ENCODE peak calls at places on chromosomes 4 and X, in ten cellular contexts. One of them, this sample, is unnamed.

GRCh38 chrX:134146493-134146892 is 90.5 kb upstream of the CCDC160 start:
- DNase-seq in left lung: no peak
- DNase-seq in heart right ventricle: no peak
- DNase-seq in tibial artery: no peak
- DNase-seq in hepatocyte: no peak
- DNase-seq in pancreas: no peak
- DNase-seq in A549: no peak
- DNase-seq in psoas muscle: no peak
- DNase-seq in osteoblast: no peak
- DNase-seq in CD8-positive, alpha-beta T cell: no peak
- DNase-seq in this sample: no peak

GRCh38 chr4:26493461-26493860 is 3.2 kb upstream of the CCKAR start:
- DNase-seq in left lung: no peak
- DNase-seq in heart right ventricle: no peak
- DNase-seq in tibial artery: no peak
- DNase-seq in hepatocyte: no peak
- DNase-seq in pancreas: no peak
- DNase-seq in A549: no peak
- DNase-seq in psoas muscle: no peak
- DNase-seq in osteoblast: no peak
- DNase-seq in CD8-positive, alpha-beta T cell: no peak
- DNase-seq in this sample: no peak

GRCh38 chr4:182449186-182449880 is 206.1 kb downstream of the TENM3 start:
- DNase-seq in left lung: no peak
- DNase-seq in heart right ventricle: no peak
- DNase-seq in tibial artery: no peak
- DNase-seq in hepatocyte: no peak
- DNase-seq in pancreas: no peak
- DNase-seq in A549: peak; percentile 13
- DNase-seq in psoas muscle: no peak
- DNase-seq in osteoblast: no peak
- DNase-seq in CD8-positive, alpha-beta T cell: no peak
- DNase-seq in this sample: peak; percentile 3

GRCh38 chrX:34521563-34521962 is 135.5 kb downstream of the TMEM47 start:
- DNase-seq in left lung: no peak
- DNase-seq in heart right ventricle: no peak
- DNase-seq in tibial artery: no peak
- DNase-seq in hepatocyte: no peak
- DNase-seq in pancreas: no peak
- DNase-seq in A549: peak; percentile 10
- DNase-seq in psoas muscle: no peak
- DNase-seq in osteoblast: no peak
- DNase-seq in CD8-positive, alpha-beta T cell: no peak
- DNase-seq in this sample: no peak

GRCh38 chr4:123786159-123786915 is 389.7 kb downstream of the SPRY1 start:
- DNase-seq in left lung: no peak
- DNase-seq in heart right ventricle: no peak
- DNase-seq in tibial artery: no peak
- DNase-seq in hepatocyte: no peak
- DNase-seq in pancreas: no peak
- DNase-seq in A549: no peak
- DNase-seq in psoas muscle: no peak
- DNase-seq in osteoblast: peak; percentile 54
- DNase-seq in CD8-positive, alpha-beta T cell: no peak
- DNase-seq in this sample: no peak

GRCh38 chr4:52987401-52988056 is 125.4 kb downstream of the RASL11B start:
- DNase-seq in left lung: no peak
- DNase-seq in heart right ventricle: no peak
- DNase-seq in tibial artery: no peak
- DNase-seq in hepatocyte: no peak
- DNase-seq in pancreas: no peak
- DNase-seq in A549: no peak
- DNase-seq in psoas muscle: no peak
- DNase-seq in osteoblast: peak; percentile 62
- DNase-seq in CD8-positive, alpha-beta T cell: no peak
- DNase-seq in this sample: no peak

GRCh38 chr4:55758570-55758969 is 61.0 kb upstream of the EXOC1L start:
- DNase-seq in left lung: no peak
- DNase-seq in heart right ventricle: no peak
- DNase-seq in tibial artery: no peak
- DNase-seq in hepatocyte: no peak
- DNase-seq in pancreas: no peak
- DNase-seq in A549: no peak
- DNase-seq in psoas muscle: no peak
- DNase-seq in osteoblast: no peak
- DNase-seq in CD8-positive, alpha-beta T cell: no peak
- DNase-seq in this sample: no peak

GRCh38 chrX:74519870-74520269 is 94.6 kb downstream of the RLIM start:
- DNase-seq in left lung: no peak
- DNase-seq in heart right ventricle: peak; percentile 18
- DNase-seq in tibial artery: no peak
- DNase-seq in hepatocyte: no peak
- DNase-seq in pancreas: no peak
- DNase-seq in A549: no peak
- DNase-seq in psoas muscle: no peak
- DNase-seq in osteoblast: no peak
- DNase-seq in CD8-positive, alpha-beta T cell: no peak
- DNase-seq in this sample: no peak

GRCh38 chrX:32514986-32515385 is 696.4 kb downstream of the DMD start:
- DNase-seq in left lung: no peak
- DNase-seq in heart right ventricle: no peak
- DNase-seq in tibial artery: no peak
- DNase-seq in hepatocyte: no peak
- DNase-seq in pancreas: no peak
- DNase-seq in A549: no peak
- DNase-seq in psoas muscle: no peak
- DNase-seq in osteoblast: no peak
- DNase-seq in CD8-positive, alpha-beta T cell: no peak
- DNase-seq in this sample: no peak

GRCh38 chr4:101065935-101066485 is 281.3 kb downstream of the PPP3CA start:
- DNase-seq in left lung: no peak
- DNase-seq in heart right ventricle: no peak
- DNase-seq in tibial artery: no peak
- DNase-seq in hepatocyte: no peak
- DNase-seq in pancreas: no peak
- DNase-seq in A549: no peak
- DNase-seq in psoas muscle: no peak
- DNase-seq in osteoblast: no peak
- DNase-seq in CD8-positive, alpha-beta T cell: no peak
- DNase-seq in this sample: no peak

GRCh38 chr4:101066586-101066985 is 280.7 kb downstream of the PPP3CA start:
- DNase-seq in left lung: no peak
- DNase-seq in heart right ventricle: no peak
- DNase-seq in tibial artery: no peak
- DNase-seq in hepatocyte: no peak
- DNase-seq in pancreas: no peak
- DNase-seq in A549: no peak
- DNase-seq in psoas muscle: no peak
- DNase-seq in osteoblast: no peak
- DNase-seq in CD8-positive, alpha-beta T cell: no peak
- DNase-seq in this sample: no peak

GRCh38 chr4:101067383-101067782 is 279.9 kb downstream of the PPP3CA start:
- DNase-seq in left lung: no peak
- DNase-seq in heart right ventricle: no peak
- DNase-seq in tibial artery: no peak
- DNase-seq in hepatocyte: no peak
- DNase-seq in pancreas: no peak
- DNase-seq in A549: no peak
- DNase-seq in psoas muscle: no peak
- DNase-seq in osteoblast: no peak
- DNase-seq in CD8-positive, alpha-beta T cell: no peak
- DNase-seq in this sample: no peak

GRCh38 chr4:101065346-101065745 is 282.0 kb downstream of the PPP3CA start:
- DNase-seq in left lung: no peak
- DNase-seq in heart right ventricle: no peak
- DNase-seq in tibial artery: no peak
- DNase-seq in hepatocyte: no peak
- DNase-seq in pancreas: no peak
- DNase-seq in A549: no peak
- DNase-seq in psoas muscle: no peak
- DNase-seq in osteoblast: no peak
- DNase-seq in CD8-positive, alpha-beta T cell: no peak
- DNase-seq in this sample: no peak

DNA sequence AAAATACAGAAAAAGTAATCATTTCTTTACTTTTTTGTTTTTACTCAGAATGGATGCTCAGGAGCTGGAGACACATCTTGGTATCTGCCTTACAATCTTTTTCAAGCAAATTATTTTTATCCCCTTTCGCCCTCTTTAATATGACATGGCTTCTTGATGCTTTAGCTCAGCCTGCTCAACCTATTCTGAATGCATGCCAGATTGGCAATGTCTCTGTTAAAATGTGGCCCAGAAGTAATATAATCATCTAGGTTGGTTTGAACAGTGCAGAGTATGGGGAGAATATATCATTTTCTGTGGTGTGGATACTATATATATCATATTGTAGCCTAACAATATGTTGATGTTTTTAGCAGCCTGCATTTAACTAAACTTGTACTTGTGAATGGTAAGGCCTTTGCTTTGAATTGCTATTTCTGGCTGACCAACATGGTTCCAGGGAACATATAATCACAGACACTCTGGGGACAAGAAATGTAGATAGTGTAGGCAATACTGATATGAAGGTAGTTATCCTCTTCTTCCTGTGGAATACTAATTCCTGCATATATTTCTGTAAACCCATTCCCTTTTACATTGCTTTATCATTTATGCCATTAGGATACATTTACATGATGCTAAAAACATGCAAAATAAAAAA is 282.7 kb downstream of the PPP3CA start:
- DNase-seq in left lung: no peak
- DNase-seq in heart right ventricle: no peak
- DNase-seq in tibial artery: no peak
- DNase-seq in hepatocyte: no peak
- DNase-seq in pancreas: no peak
- DNase-seq in A549: no peak
- DNase-seq in psoas muscle: no peak
- DNase-seq in osteoblast: no peak
- DNase-seq in CD8-positive, alpha-beta T cell: no peak
- DNase-seq in this sample: no peak
- H3K27ac ChIP-seq in left lung: no peak overlapping the region
- H3K27ac ChIP-seq in heart right ventricle: no peak overlapping the region
- H3K27ac ChIP-seq in tibial artery: no peak overlapping the region
- H3K27ac ChIP-seq in hepatocyte: no peak overlapping the region
- H3K27ac ChIP-seq in pancreas: no peak overlapping the region
- H3K27ac ChIP-seq in A549: no peak overlapping the region
- H3K27ac ChIP-seq in psoas muscle: no peak overlapping the region
- H3K27ac ChIP-seq in osteoblast: no peak overlapping the region
- H3K27ac ChIP-seq in CD8-positive, alpha-beta T cell: no peak overlapping the region
- H3K27ac ChIP-seq in this sample: no peak overlapping the region

GRCh38 chr4:147828361-147828760 is 96.5 kb downstream of the ARHGAP10 start:
- DNase-seq in left lung: no peak
- DNase-seq in heart right ventricle: no peak
- DNase-seq in tibial artery: no peak
- DNase-seq in hepatocyte: no peak
- DNase-seq in pancreas: no peak
- DNase-seq in A549: no peak
- DNase-seq in psoas muscle: no peak
- DNase-seq in osteoblast: peak; percentile 71
- DNase-seq in CD8-positive, alpha-beta T cell: no peak
- DNase-seq in this sample: peak; percentile 17
- H3K4me1 ChIP-seq in left lung: peaks cover 69% of the 10 kb centered on the region
- H3K4me1 ChIP-seq in heart right ventricle: peaks cover 38% of the 10 kb centered on the region
- H3K4me1 ChIP-seq in tibial artery: peaks cover 59% of the 10 kb centered on the region
- H3K4me1 ChIP-seq in hepatocyte: peaks cover 28% of the 10 kb centered on the region
- H3K4me1 ChIP-seq in pancreas: peaks cover 33% of the 10 kb centered on the region
- H3K4me1 ChIP-seq in A549: peaks cover 28% of the 10 kb centered on the region
- H3K4me1 ChIP-seq in psoas muscle: peaks cover 90% of the 10 kb centered on the region
- H3K4me1 ChIP-seq in osteoblast: peaks cover 30% of the 10 kb centered on the region
- H3K4me1 ChIP-seq in CD8-positive, alpha-beta T cell: no peaks in the 10 kb centered on the region
- H3K4me1 ChIP-seq in this sample: peaks cover 3% of the 10 kb centered on the region

GRCh38 chr4:2459589-2460349 is 9.1 kb upstream of the RNF4 start:
- DNase-seq in left lung: no peak
- DNase-seq in heart right ventricle: no peak
- DNase-seq in tibial artery: no peak
- DNase-seq in hepatocyte: no peak
- DNase-seq in pancreas: peak; percentile 68
- DNase-seq in A549: no peak
- DNase-seq in psoas muscle: no peak
- DNase-seq in osteoblast: peak; percentile 42
- DNase-seq in CD8-positive, alpha-beta T cell: no peak
- DNase-seq in this sample: no peak
- H3K27ac ChIP-seq in left lung: no peak overlapping the region
- H3K27ac ChIP-seq in heart right ventricle: no peak overlapping the region
- H3K27ac ChIP-seq in tibial artery: no peak overlapping the region
- H3K27ac ChIP-seq in hepatocyte: no peak overlapping the region
- H3K27ac ChIP-seq in pancreas: no peak overlapping the region
- H3K27ac ChIP-seq in A549: no peak overlapping the region
- H3K27ac ChIP-seq in psoas muscle: no peak overlapping the region
- H3K27ac ChIP-seq in osteoblast: no peak overlapping the region
- H3K27ac ChIP-seq in CD8-positive, alpha-beta T cell: no peak overlapping the region
- H3K27ac ChIP-seq in this sample: no peak overlapping the region

GRCh38 chr4:6986781-6987565 is 56.2 kb upstream of the TADA2B start:
- DNase-seq in left lung: peak; percentile 99
- DNase-seq in heart right ventricle: peak; percentile 97
- DNase-seq in tibial artery: peak; percentile 98
- DNase-seq in hepatocyte: peak; percentile 99
- DNase-seq in pancreas: peak; percentile 97
- DNase-seq in A549: peak; percentile 88
- DNase-seq in psoas muscle: peak; percentile 98
- DNase-seq in osteoblast: peak; percentile 98
- DNase-seq in CD8-positive, alpha-beta T cell: peak; percentile 93
- DNase-seq in this sample: peak; percentile 95

GRCh38 chr4:6988016-6988715 is 55.0 kb upstream of the TADA2B start:
- DNase-seq in left lung: no peak
- DNase-seq in heart right ventricle: no peak
- DNase-seq in tibial artery: no peak
- DNase-seq in hepatocyte: no peak
- DNase-seq in pancreas: no peak
- DNase-seq in A549: no peak
- DNase-seq in psoas muscle: no peak
- DNase-seq in osteoblast: peak; percentile 57
- DNase-seq in CD8-positive, alpha-beta T cell: no peak
- DNase-seq in this sample: peak; percentile 45

GRCh38 chr4:6989331-6989923 is 53.7 kb upstream of the TADA2B start:
- DNase-seq in left lung: no peak
- DNase-seq in heart right ventricle: no peak
- DNase-seq in tibial artery: no peak
- DNase-seq in hepatocyte: no peak
- DNase-seq in pancreas: no peak
- DNase-seq in A549: no peak
- DNase-seq in psoas muscle: no peak
- DNase-seq in osteoblast: peak; percentile 71
- DNase-seq in CD8-positive, alpha-beta T cell: no peak
- DNase-seq in this sample: no peak

GRCh38 chr4:6986067-6986780 is 56.9 kb upstream of the TADA2B start:
- DNase-seq in left lung: peak; percentile 82
- DNase-seq in heart right ventricle: peak; percentile 47
- DNase-seq in tibial artery: peak; percentile 91
- DNase-seq in hepatocyte: peak; percentile 57
- DNase-seq in pancreas: no peak
- DNase-seq in A549: peak; percentile 23
- DNase-seq in psoas muscle: peak; percentile 81
- DNase-seq in osteoblast: peak; percentile 90
- DNase-seq in CD8-positive, alpha-beta T cell: no peak
- DNase-seq in this sample: no peak

GRCh38 chr4:6987566-6987920 is 55.6 kb upstream of the TADA2B start:
- DNase-seq in left lung: no peak
- DNase-seq in heart right ventricle: no peak
- DNase-seq in tibial artery: no peak
- DNase-seq in hepatocyte: peak; percentile 49
- DNase-seq in pancreas: no peak
- DNase-seq in A549: no peak
- DNase-seq in psoas muscle: no peak
- DNase-seq in osteoblast: no peak
- DNase-seq in CD8-positive, alpha-beta T cell: no peak
- DNase-seq in this sample: no peak
- H3K4me1 ChIP-seq in left lung: peaks cover 90% of the 10 kb centered on the region
- H3K4me1 ChIP-seq in heart right ventricle: peaks cover 40% of the 10 kb centered on the region
- H3K4me1 ChIP-seq in tibial artery: peaks cover 28% of the 10 kb centered on the region
- H3K4me1 ChIP-seq in hepatocyte: peaks cover 45% of the 10 kb centered on the region
- H3K4me1 ChIP-seq in pancreas: peaks cover 43% of the 10 kb centered on the region
- H3K4me1 ChIP-seq in A549: peaks cover 41% of the 10 kb centered on the region
- H3K4me1 ChIP-seq in psoas muscle: peaks cover 77% of the 10 kb centered on the region
- H3K4me1 ChIP-seq in osteoblast: peaks cover 32% of the 10 kb centered on the region
- H3K4me1 ChIP-seq in CD8-positive, alpha-beta T cell: peaks cover 58% of the 10 kb centered on the region
- H3K4me1 ChIP-seq in this sample: no peaks in the 10 kb centered on the region